ENCODE peak calls at places on chromosomes 13 and 19, in nine cellular contexts. P, D, X, Q, C, M, V, W and O are unnamed samples.

GRCh38 chr13:79637086-79637763 is 156.3 kb downstream of the NDFIP2 start:
- DNase-seq in Q (peak; percentile 11), C (no peak), P (no peak), D (no peak), W (no peak), X (no peak), M (no peak), V (no peak), O (no peak)

GRCh38 chr13:75458696-75459422 is 23.1 kb downstream of the TBC1D4 start:
- DNase-seq in C (no peak), Q (no peak), W (no peak), V (no peak), M (no peak), X (no peak), P (no peak), D (no peak), O (peak; percentile 64)

GRCh38 chr13:19634129-19634740 is 776 bp downstream of the MPHOSPH8 start:
- DNase-seq in P (peak; percentile 26), V (no peak), W (peak; percentile 58), X (no peak), D (peak; percentile 57), Q (peak; percentile 45), C (no peak), M (no peak), O (no peak)

GRCh38 chr13:100495455-100495854 is 93.1 kb downstream of the GGACT start:
- DNase-seq in X (no peak), V (no peak), Q (no peak), M (no peak), P (no peak), W (no peak), D (no peak), C (no peak), O (no peak)

GRCh38 chr19:38073806-38074685 is 150.0 kb downstream of the DPF1 start:
- DNase-seq in D (peak; percentile 19), X (no peak), C (no peak), W (no peak), Q (no peak), M (peak; percentile 41), P (no peak), V (no peak), O (no peak)

GRCh38 chr19:16115309-16116039 is 3.8 kb downstream of the RAB8A start:
- DNase-seq in C (no peak), X (no peak), M (no peak), D (no peak), Q (no peak), P (no peak), W (no peak), V (no peak), O (no peak)

GRCh38 chr13:104105418-104106355 is 1039.5 kb upstream of the SLC10A2 start:
- DNase-seq in D (no peak), Q (no peak), V (no peak), X (no peak), W (no peak), M (no peak), C (no peak), P (no peak), O (no peak)

GRCh38 chr13:89315287-89315686 is 1644.1 kb downstream of the SLITRK5 start:
- DNase-seq in C (no peak), M (no peak), V (no peak), Q (no peak), P (no peak), D (no peak), X (no peak), W (no peak), O (no peak)

GRCh38 chr19:34560229-34560628 is 78.7 kb downstream of the WTIP start:
- DNase-seq in D (no peak), M (no peak), P (no peak), V (no peak), C (no peak), X (no peak), Q (no peak), W (no peak), O (no peak)

GRCh38 chr13:32115069-32115468 is 83.5 kb downstream of the FRY start:
- DNase-seq in W (no peak), P (no peak), M (no peak), C (no peak), Q (no peak), D (no peak), X (no peak), V (no peak), O (no peak)

GRCh38 chr19:1575323-1576241 is 7.5 kb upstream of the MEX3D start:
- DNase-seq in V (no peak), Q (no peak), W (no peak), C (no peak), P (no peak), X (no peak), M (no peak), D (no peak), O (no peak)

GRCh38 chr13:94345374-94346195 is 133.9 kb downstream of the DCT start:
- DNase-seq in V (no peak), C (peak; percentile 58), W (peak; percentile 59), X (no peak), P (no peak), M (no peak), Q (peak; percentile 28), D (peak; percentile 44), O (no peak)
- TF ChIP-seq CTCF in V (peak; percentile 34), C (peak; percentile 50), W (no peak), X (no peak), P (no peak), M (no peak), Q (no peak), D (no peak), O (no peak)

GRCh38 chr19:4121815-4122214 is 2.1 kb downstream of the MAP2K2 start:
- DNase-seq in Q (no peak), C (no peak), V (no peak), W (no peak), D (no peak), M (no peak), X (no peak), P (no peak), O (no peak)

GRCh38 chr19:4122480-4122879 is 1.4 kb downstream of the MAP2K2 start:
- DNase-seq in V (no peak), X (no peak), W (no peak), M (no peak), C (no peak), P (no peak), Q (no peak), D (no peak), O (no peak)

GRCh38 chr19:4120933-4121612 is 2.8 kb downstream of the MAP2K2 start:
- DNase-seq in X (no peak), P (no peak), V (no peak), D (no peak), W (no peak), C (no peak), M (no peak), Q (no peak), O (no peak)

GRCh38 chr19:4124638-4125037 is 716 bp upstream of the MAP2K2 start:
- DNase-seq in C (no peak), X (no peak), W (no peak), Q (no peak), V (no peak), D (no peak), M (no peak), P (no peak), O (no peak)

GRCh38 chr19:4123615-4124568 is at the start of gene MAP2K2:
- DNase-seq in M (peak; percentile 99), C (peak; percentile 97), P (peak; percentile 89), W (peak; percentile 85), D (peak; percentile 84), X (peak; percentile 80), Q (peak; percentile 52), V (peak; percentile 96), O (peak; percentile 98)
- TF ChIP-seq CTCF in M (no peak), C (peak; percentile 29), P (no peak), W (no peak), D (peak; percentile 15), X (no peak), Q (no peak), V (no peak), O (no peak)

GRCh38 chr13:38350114-38350617 is 515 bp downstream of the UFM1 start:
- DNase-seq in M (peak; percentile 51), W (peak; percentile 54), V (peak; percentile 31), P (peak; percentile 59), Q (peak; percentile 59), C (peak; percentile 63), X (peak; percentile 69), D (peak; percentile 50), O (peak; percentile 36)
- TF ChIP-seq CTCF in M (no peak), W (peak; percentile 3), V (no peak), P (no peak), Q (no peak), C (no peak), X (no peak), D (no peak), O (no peak)

DNA sequence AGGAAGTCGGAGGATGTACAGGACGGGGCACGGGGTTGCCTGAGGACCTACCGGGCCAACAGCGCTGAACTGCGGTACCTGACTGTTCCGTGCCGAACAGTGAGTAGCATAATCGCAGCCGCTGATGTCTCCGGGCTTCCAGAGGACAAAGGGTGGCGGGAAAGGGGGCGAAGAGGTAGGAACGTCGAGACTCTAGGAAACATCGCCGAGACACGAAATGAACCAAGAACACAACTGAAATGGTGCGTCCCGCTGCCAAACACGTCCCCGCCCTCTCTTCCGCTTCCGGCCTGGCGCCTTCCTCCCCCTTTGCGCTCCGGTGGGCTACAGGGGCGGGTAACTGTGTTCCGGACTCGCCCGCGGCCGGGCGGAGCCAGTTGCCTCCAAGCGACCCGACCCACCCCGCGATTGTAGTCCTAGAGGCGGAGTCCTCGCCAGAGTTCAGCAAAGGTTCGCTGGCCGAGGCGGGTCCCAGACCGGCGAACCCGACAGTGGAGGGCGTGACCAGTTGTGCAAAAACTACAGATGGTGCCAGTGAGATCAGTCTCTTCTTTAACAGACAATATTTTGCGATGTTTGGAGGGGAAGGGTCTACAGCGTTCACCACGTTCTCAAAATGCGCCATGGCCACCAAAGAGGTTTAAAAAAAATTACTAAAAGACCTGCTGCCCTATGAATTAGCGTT is at the start of gene MRPS31:
- DNase-seq in M (peak; percentile 94), D (peak; percentile 91), P (peak; percentile 87), Q (peak; percentile 87), X (peak; percentile 80), W (peak; percentile 94), C (peak; percentile 92), V (peak; percentile 95), O (peak; percentile 94)
- TF ChIP-seq CTCF in M (no peak), D (no peak), P (no peak), Q (no peak), X (no peak), W (no peak), C (no peak), V (no peak), O (no peak)

GRCh38 chr13:102571075-102571474 is 25.7 kb upstream of the TPP2 start:
- DNase-seq in Q (no peak), D (no peak), W (no peak), X (no peak), V (no peak), C (no peak), P (no peak), M (no peak), O (no peak)
- TF ChIP-seq CTCF in Q (no peak), D (peak; percentile 5), W (peak; percentile 21), X (no peak), V (no peak), C (no peak), P (no peak), M (no peak), O (no peak)

DNA sequence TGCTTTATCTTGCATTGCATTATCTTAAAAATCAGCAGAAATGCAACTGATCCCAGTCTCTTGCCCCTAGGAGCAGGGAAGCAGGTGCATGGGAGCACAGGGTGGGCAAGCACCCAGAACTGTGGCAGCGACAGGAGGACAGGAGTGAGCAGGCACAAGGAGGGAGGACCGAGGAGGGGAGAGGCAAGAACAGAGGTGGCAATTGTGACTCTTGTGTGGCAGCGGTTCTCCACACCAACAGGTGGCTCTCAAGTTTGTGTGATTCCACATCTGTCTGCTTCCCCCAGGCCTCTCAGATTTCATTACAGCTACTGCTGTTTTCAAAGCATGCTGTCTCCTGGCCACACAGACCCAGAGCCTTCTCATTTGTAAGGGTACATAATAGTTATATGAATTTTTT is 108.6 kb downstream of the STK24 start:
- DNase-seq in W (no peak), X (no peak), M (no peak), V (no peak), P (no peak), Q (no peak), D (no peak), C (no peak), O (no peak)
- TF ChIP-seq CTCF in W (no peak), X (no peak), M (no peak), V (no peak), P (no peak), Q (no peak), D (no peak), C (no peak), O (no peak)